ENCODE peak calls at places on chromosomes 4 and X, in seven cellular contexts. G, E, P, O, S, R and W are unnamed samples.

GRCh38 chr4:72430050-72430449 is 139.0 kb downstream of the ADAMTS3 start:
- DNase-seq in G (no peak), E (no peak), P (no peak), O (no peak), S (no peak), R (no peak), W (no peak)

GRCh38 chr4:179595671-179596410 is 2153.6 kb upstream of the AGA start:
- DNase-seq in G (no peak), E (no peak), P (no peak), O (peak; percentile 8), S (peak; percentile 95), R (no peak), W (no peak)

GRCh38 chrX:107674480-107675364 is 46.4 kb downstream of the PRPS1 start:
- DNase-seq in G (no peak), E (no peak), P (no peak), O (no peak), S (no peak), R (peak; percentile 81), W (no peak)

GRCh38 chr4:125704726-125705125 is 390.0 kb downstream of the FAT4 start:
- DNase-seq in G (no peak), E (no peak), P (no peak), O (no peak), S (peak; percentile 37), R (no peak), W (no peak)

GRCh38 chrX:44903842-44904530 is 31.0 kb downstream of the KDM6A start:
- DNase-seq in G (no peak), E (no peak), P (no peak), O (no peak), S (no peak), R (no peak), W (no peak)

GRCh38 chrX:10015711-10016515 is 48.8 kb downstream of the CLDN34 start:
- DNase-seq in G (peak; percentile 31), E (no peak), P (peak; percentile 39), O (no peak), S (peak; percentile 35), R (peak; percentile 20), W (peak; percentile 44)

GRCh38 chr4:125741825-125742452 is 427.2 kb downstream of the FAT4 start:
- DNase-seq in G (no peak), E (peak; percentile 1), P (no peak), O (no peak), S (peak; percentile 43), R (no peak), W (no peak)

GRCh38 chr4:122458625-122459024 is 2.1 kb upstream of the IL2 start:
- DNase-seq in G (no peak), E (no peak), P (peak; percentile 14), O (no peak), S (peak; percentile 17), R (no peak), W (no peak)

GRCh38 chr4:43765514-43765913 is 683.1 kb downstream of the KCTD8 start:
- DNase-seq in G (no peak), E (no peak), P (no peak), O (no peak), S (no peak), R (no peak), W (no peak)

GRCh38 chr4:96736352-96736889 is 896.5 kb downstream of the PDHA2 start:
- DNase-seq in G (no peak), E (no peak), P (peak; percentile 2), O (peak; percentile 64), S (no peak), R (no peak), W (no peak)

GRCh38 chr4:118225521-118225920 is 127.3 kb downstream of the PRSS12 start:
- DNase-seq in G (no peak), E (no peak), P (no peak), O (no peak), S (no peak), R (no peak), W (no peak)

GRCh38 chrX:115946059-115946458 is 224.5 kb upstream of the AGTR2 start:
- DNase-seq in G (no peak), E (no peak), P (no peak), O (no peak), S (no peak), R (no peak), W (no peak)

GRCh38 chrX:115948018-115948923 is 222.3 kb upstream of the AGTR2 start:
- DNase-seq in G (no peak), E (peak; percentile 47), P (no peak), O (no peak), S (peak; percentile 8), R (no peak), W (no peak)

GRCh38 chrX:115952417-115953092 is 218.0 kb upstream of the AGTR2 start:
- DNase-seq in G (no peak), E (peak; percentile 44), P (no peak), O (no peak), S (no peak), R (no peak), W (no peak)

DNA sequence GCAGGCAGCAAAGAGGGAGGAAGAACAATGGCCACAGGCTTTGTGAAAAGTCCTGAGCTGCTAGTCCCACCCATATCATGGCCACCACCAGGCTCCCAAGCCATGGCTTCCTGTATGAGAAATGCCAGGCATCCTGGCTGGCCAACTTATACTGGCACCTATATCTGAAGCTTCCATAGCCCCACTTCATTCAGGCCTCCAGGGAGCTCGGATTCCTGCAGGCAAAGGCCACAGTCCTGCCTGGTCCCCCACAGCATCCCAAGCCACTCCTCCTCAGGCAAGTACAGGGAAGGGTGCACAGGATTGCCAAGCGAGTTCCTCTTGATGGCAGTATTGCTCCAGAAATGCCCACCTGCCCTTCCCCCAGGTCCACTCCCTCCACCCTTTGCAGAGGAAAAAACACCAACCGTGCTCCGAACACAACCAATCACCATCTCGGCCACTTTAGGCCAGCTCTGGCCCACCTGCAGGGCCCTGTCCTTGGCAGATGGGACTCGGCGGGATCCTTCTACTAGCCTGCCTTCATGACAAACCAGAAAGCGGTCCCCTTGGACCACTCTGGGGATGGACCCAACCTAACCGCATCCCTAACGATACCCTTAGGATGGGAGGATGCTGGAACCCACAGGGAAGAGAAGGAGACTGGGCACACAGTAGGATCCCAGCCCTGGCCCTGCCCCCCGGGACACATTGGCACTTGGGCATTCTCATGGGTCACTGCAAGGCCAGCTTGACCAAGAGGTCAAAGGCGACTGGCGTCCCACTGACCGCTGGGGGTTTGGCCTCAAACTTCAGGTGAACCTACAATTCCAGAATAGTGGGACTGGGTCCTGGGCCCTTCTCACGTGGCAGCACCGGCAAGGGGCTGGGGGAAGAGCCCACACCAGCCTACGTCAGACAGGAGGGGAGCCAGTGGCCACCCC is 220.4 kb upstream of the AGTR2 start:
- DNase-seq in G (peak; percentile 52), E (peak; percentile 33), P (no peak), O (no peak), S (no peak), R (peak; percentile 34), W (no peak)
- TF ChIP-seq CTCF in G (peak; percentile 36), E (peak; percentile 86), P (no peak), O (no peak), S (peak; percentile 4), R (peak; percentile 47), W (no peak)

DNA sequence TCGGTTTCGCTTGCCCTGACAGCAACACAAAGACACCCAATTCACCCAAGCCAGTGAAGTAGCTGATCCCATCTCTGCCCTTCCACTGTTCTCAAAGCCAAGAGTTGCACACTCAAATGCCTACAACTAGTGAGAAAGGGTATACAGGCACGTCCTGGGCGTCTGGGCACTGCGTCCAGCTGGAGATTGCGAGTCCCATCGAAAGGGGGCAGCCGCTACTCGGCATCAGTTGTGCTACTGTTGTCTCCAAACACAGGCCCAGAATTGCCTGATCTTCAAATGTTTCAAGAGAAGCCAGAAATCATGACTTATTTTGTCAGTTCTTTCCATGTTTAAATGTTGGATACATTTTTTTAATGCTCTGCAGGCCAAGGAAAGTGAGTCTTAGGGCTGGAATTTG is 487.8 kb downstream of the BCOR start:
- DNase-seq in G (no peak), E (no peak), P (no peak), O (no peak), S (no peak), R (no peak), W (no peak)
- TF ChIP-seq CTCF in G (no peak), E (no peak), P (no peak), O (no peak), S (no peak), R (no peak), W (no peak)

GRCh38 chr4:77022581-77023133 is 53.1 kb downstream of the CCNI start:
- DNase-seq in G (no peak), E (no peak), P (no peak), O (no peak), S (peak; percentile 81), R (no peak), W (no peak)
- TF ChIP-seq CTCF in G (no peak), E (no peak), P (no peak), O (no peak), S (no peak), R (no peak), W (no peak)

GRCh38 chrX:124863303-124863702 is 456.4 kb upstream of the TEX13C start:
- DNase-seq in G (no peak), E (no peak), P (no peak), O (no peak), S (no peak), R (no peak), W (no peak)
- TF ChIP-seq CTCF in G (no peak), E (no peak), P (no peak), O (no peak), S (no peak), R (no peak), W (no peak)

GRCh38 chr4:163280703-163281519 is 51.5 kb downstream of the NPY1R start:
- DNase-seq in G (no peak), E (no peak), P (no peak), O (no peak), S (no peak), R (no peak), W (no peak)

GRCh38 chr4:163279713-163280112 is 52.7 kb downstream of the NPY1R start:
- DNase-seq in G (no peak), E (no peak), P (no peak), O (no peak), S (no peak), R (no peak), W (no peak)

DNA sequence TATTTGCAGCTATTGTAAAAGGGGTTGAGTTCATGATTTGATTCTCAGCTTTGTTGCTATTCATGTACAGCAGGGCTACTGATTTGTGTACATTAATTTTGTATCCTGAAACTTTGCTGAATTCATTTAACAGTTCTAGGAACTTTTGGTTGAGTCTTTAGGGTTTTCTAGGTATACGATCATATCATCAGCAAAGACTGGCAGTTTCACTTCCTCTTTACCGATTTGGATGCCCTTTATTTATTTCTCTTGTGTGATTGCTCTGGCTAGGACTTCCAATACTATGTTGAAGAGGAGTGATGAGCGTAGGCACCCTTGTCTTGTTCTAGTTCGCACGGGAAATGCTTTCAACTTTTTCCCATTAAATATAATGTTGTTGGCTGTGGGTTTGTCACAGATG is 48.1 kb downstream of the NPY1R start:
- DNase-seq in G (no peak), E (no peak), P (no peak), O (no peak), S (no peak), R (no peak), W (no peak)
- TF ChIP-seq CTCF in G (no peak), E (no peak), P (no peak), O (no peak), S (no peak), R (no peak), W (no peak)

DNA sequence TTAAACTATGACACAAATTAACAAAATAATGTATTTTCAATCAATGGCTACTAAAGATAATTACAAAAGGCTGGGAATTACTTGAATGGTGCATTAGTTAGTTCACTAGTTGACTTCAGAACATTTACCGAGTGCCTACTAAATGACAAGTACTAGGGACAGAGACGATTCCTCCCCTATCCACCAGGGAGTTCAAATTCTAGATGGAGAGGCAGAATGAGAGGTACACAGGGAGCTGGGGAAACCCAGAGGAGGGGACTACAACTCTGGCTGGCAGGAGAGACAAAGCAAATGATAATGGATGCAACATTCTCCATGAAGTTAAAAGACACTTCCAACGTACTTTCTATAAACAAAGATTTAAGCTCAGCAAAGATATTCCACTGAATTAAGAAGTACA is 43.1 kb upstream of the MCF2 start:
- DNase-seq in G (no peak), E (no peak), P (no peak), O (no peak), S (no peak), R (no peak), W (no peak)
- TF ChIP-seq CTCF in G (no peak), E (no peak), P (no peak), O (no peak), S (no peak), R (no peak), W (no peak)